ENCODE peak calls at places on chromosomes 12 and 14, in ten cellular contexts. T is AG04450; N is AG10803; A is neural progenitor cell; X is A549; W is GM12865; K is BJ; F is osteoblast; R is CD8-positive, alpha-beta T cell; B is cardiac fibroblast. E is an unnamed sample.

GRCh38 chr12:20486233-20486632 is 117.9 kb downstream of the PDE3A start:
- DNase-seq in N (peak), W (no peak), T (no peak), A (peak), R (no peak), K (no peak), B (no peak), F (no peak), X (no peak), E (no peak)

GRCh38 chr12:47316609-47317049 is 236.9 kb upstream of the AMIGO2 start:
- DNase-seq in K (no peak), X (no peak), R (no peak), B (peak), N (peak), A (no peak), T (no peak), F (no peak), W (no peak), E (no peak)

GRCh38 chr14:104746951-104747481 is 5.9 kb upstream of the SIVA1 start:
- DNase-seq in T (no peak), R (no peak), N (peak), W (no peak), A (no peak), B (no peak), K (peak), F (peak), X (no peak), E (no peak)

GRCh38 chr12:108112815-108113556 is 16.1 kb upstream of the WSCD2 start:
- DNase-seq in T (no peak), X (no peak), W (no peak), A (peak), N (no peak), B (no peak), F (no peak), K (no peak), R (no peak), E (no peak)

GRCh38 chr14:100775351-100775830 is 48.7 kb downstream of the DLK1 start:
- DNase-seq in A (no peak), K (no peak), W (no peak), T (no peak), R (no peak), X (no peak), B (no peak), F (no peak), N (no peak), E (no peak)

GRCh38 chr12:59432057-59432456 is 163.8 kb upstream of the SLC16A7 start:
- DNase-seq in X (no peak), K (no peak), A (no peak), N (no peak), R (no peak), B (no peak), T (no peak), W (no peak), F (no peak), E (no peak)

GRCh38 chr12:95633049-95633545 is 81.8 kb upstream of the USP44 start:
- DNase-seq in K (peak), X (peak), N (peak), F (peak), B (peak), A (no peak), W (no peak), R (no peak), T (no peak), E (no peak)

GRCh38 chr12:132658149-132658905 is 28.8 kb downstream of the POLE start:
- DNase-seq in T (no peak), N (no peak), W (no peak), F (no peak), X (no peak), B (no peak), R (no peak), K (no peak), A (no peak), E (no peak)

GRCh38 chr14:72906316-72906715 is 12.4 kb upstream of the DPF3 start:
- DNase-seq in T (peak), F (no peak), A (no peak), R (no peak), B (peak), W (no peak), N (peak), X (no peak), K (peak), E (no peak)

DNA sequence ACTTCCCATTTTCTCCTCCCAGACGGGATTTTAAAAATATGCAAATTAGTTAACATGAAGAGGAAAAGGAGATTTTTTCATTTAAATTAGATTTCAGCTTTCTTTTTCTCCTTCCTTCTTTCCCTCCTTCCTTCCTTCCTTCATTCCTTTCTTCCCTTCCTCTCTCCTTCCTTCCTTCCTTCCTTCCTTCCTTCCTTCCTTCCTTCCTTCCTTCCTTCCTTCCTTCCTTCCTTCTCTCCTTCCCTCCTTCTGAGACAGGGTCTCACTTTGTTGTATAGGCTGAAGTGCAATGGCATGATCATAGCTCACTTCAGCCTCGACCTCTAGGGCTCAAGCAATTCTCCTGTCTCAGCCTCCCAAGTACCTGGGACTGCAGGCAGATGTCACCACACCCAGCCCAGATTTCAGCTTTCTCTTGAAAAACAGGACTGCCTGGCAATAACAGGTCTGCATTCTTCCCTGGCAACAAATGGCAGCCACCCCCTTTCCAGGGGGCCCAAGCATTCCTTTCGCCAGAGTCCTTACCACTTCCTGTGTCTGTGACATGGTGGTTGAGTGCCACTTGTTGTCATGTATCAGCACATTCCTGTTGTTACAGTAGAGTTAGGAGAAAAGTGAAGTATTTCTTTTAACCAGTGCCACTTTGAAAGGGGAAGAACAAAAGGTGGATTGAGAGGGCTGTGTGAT is 119.1 kb downstream of the PTPN11 start:
- DNase-seq in N (peak), A (peak), X (no peak), K (peak), W (no peak), B (peak), R (no peak), T (no peak), F (no peak), E (peak)
- H3K4me3 ChIP-seq in N (no peak), A (no peak), X (no peak), K (no peak), W (no peak), B (no peak), R (no peak), T (no peak), F (no peak), E (no peak)

GRCh38 chr12:15931590-15932053 is 20.5 kb downstream of the DERA start:
- DNase-seq in T (no peak), W (peak), F (peak), N (peak), R (no peak), K (no peak), B (no peak), X (no peak), A (no peak), E (no peak)
- TF ChIP-seq CTCF in T (no peak), W (no peak), F (peak), N (no peak), R (no peak), K (no peak), B (no peak), X (no peak), A (peak), E (no peak)

DNA sequence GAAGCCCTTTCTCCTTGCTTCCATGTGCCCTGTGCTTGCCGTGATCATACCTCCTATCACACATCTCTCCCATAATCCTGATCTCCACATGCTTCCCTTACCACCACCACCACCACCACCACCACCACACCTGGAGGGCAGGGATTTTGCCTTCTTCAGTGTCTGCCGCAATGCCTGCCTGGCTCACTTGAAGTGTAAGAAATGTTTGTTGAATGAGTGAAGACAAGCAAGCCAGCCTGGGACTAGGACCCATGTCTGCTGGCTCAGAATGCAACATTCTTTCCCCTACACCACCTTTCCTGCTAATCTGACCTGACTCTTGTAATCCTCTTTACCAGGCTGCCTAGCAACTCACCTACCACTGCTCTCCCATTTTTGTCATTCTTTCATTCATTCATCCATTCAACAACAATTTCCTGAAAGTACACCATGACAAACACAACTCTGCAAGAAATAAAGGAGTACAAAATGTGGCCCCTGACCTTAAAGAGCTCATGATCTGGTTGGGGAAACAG is 3.5 kb upstream of the NID2 start:
- DNase-seq in R (no peak), T (no peak), X (no peak), K (no peak), B (no peak), W (no peak), F (no peak), N (no peak), A (peak), E (no peak)
- H3K4me3 ChIP-seq in R (no peak), T (no peak), X (no peak), K (no peak), B (no peak), W (no peak), F (no peak), N (no peak), A (no peak), E (no peak)

GRCh38 chr14:77609902-77610301 is 6.5 kb downstream of the SPTLC2 start:
- DNase-seq in W (no peak), R (no peak), T (no peak), A (no peak), X (no peak), K (no peak), F (no peak), N (no peak), B (no peak), E (no peak)
- TF ChIP-seq CTCF in W (no peak), R (no peak), T (no peak), A (no peak), X (no peak), K (no peak), F (no peak), N (no peak), B (no peak), E (no peak)

GRCh38 chr12:31518680-31519227 is 72.2 kb downstream of the DENND5B start:
- DNase-seq in R (no peak), F (peak), T (peak), A (peak), X (peak), B (peak), W (no peak), K (peak), N (peak), E (peak)
- H3K4me3 ChIP-seq in R (no peak), F (no peak), T (peak), A (peak), X (peak), B (no peak), W (no peak), K (no peak), N (no peak), E (no peak)

DNA sequence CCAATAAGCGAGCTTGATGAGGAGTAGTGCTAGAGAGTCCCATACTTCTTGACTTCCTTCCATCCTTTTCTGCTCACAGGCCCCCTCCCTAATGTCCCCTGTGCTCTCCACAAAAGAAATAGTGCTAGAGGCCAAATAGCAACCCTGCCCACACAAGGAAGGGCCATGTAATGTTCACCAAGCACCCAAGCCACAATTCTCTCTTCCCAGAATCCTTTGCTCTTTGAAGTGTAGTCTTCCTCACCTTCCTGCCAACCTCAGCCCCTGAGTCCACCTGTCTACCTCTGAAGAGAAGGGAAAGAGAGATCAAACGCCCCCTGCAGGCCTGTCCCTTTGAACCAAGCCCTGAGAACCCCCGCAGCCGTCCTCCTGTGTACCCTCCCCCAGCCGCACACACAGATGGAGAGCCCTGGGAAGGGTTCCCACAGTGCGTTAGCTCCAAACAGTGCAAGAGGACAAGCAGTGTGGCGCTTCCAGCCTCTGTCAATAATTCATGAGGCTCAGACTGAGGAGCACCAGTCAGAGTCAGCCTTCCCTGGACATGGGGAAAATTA is 1.9 kb upstream of the DHRS4 start:
- DNase-seq in W (no peak), B (no peak), R (no peak), A (peak), F (no peak), T (no peak), K (no peak), X (no peak), N (no peak), E (no peak)
- TF ChIP-seq CTCF in W (no peak), B (no peak), R (no peak), A (peak), F (no peak), T (no peak), K (no peak), X (no peak), N (peak), E (peak)

GRCh38 chr12:103930787-103931536 is 752 bp downstream of the HSP90B1 start:
- DNase-seq in R (peak), B (peak), A (peak), T (no peak), K (no peak), W (peak), F (peak), X (no peak), N (peak), E (no peak)

GRCh38 chr12:103929051-103929908 is 930 bp upstream of the HSP90B1 start:
- DNase-seq in N (peak), F (peak), K (no peak), X (peak), A (peak), T (peak), R (peak), W (peak), B (peak), E (peak)

GRCh38 chr12:103929909-103930786 is at the start of gene HSP90B1:
- DNase-seq in X (peak), K (peak), B (peak), W (peak), F (peak), T (peak), R (peak), A (peak), N (peak), E (peak)

GRCh38 chr12:103936679-103937078 is 6.5 kb downstream of the HSP90B1 start:
- DNase-seq in B (no peak), T (no peak), F (no peak), X (no peak), R (no peak), W (no peak), K (no peak), A (no peak), N (no peak), E (no peak)

DNA sequence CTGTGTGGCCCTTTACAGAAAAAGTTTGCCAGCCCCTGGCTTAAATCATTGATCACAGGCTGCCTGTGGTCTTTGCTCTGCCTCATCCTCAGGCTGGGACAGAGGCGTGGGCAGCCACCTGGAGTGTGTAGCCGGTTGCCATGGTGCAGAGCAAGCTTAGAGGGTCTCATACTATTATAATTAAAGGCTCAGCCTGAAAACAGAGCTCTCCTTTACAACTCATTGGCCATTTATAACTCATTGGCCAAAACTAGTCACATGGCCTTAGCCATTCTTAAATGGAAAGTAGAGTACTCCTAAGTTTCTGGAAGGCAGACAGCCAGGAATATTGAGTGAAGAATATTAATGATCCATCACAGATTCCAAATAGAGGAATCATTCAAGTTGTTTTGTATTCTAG is 3.0 kb downstream of the HSP90B1 start:
- DNase-seq in F (peak), A (peak), R (no peak), B (no peak), N (no peak), K (no peak), T (no peak), W (no peak), X (no peak), E (no peak)
- H3K4me3 ChIP-seq in F (peak), A (no peak), R (no peak), B (no peak), N (no peak), K (no peak), T (peak), W (peak), X (no peak), E (peak)

GRCh38 chr14:98244162-98244948 is 1027.6 kb downstream of the BCL11B start:
- DNase-seq in W (no peak), B (no peak), F (no peak), K (no peak), R (no peak), A (no peak), N (no peak), T (no peak), X (no peak), E (no peak)
- TF ChIP-seq CTCF in W (no peak), B (no peak), F (no peak), K (no peak), R (no peak), A (no peak), N (no peak), T (no peak), X (no peak), E (no peak)

DNA sequence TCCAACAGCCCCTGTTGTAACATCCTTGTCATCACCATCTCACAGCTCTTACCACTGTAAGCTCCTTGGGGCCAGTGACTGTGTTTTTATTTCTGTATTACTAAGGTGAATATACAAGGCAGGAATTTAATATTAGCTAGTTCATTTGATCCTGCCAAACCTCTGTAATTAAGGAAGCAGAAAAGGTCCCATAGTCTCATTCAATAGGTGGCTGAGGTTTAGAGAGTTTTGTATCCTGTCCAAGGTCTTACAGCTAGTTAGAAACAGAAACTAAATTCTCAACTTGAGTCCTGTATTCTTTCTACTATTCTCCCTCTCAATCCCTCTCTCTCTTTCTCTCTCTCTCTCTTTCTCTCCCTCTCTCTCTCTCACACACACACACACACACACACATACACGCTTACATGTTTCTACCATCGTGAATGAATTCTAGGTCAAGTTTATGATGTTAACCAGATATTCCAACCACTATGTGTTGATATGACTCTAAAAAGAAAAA is 543 bp upstream of the GLIPR1 start:
- DNase-seq in N (peak), F (no peak), B (peak), W (peak), T (no peak), K (peak), X (no peak), A (no peak), R (no peak), E (no peak)
- H3K4me3 ChIP-seq in N (peak), F (peak), B (peak), W (peak), T (peak), K (peak), X (peak), A (no peak), R (peak), E (peak)

GRCh38 chr14:53954551-53955233 is 1.9 kb downstream of the BMP4 start:
- DNase-seq in K (no peak), T (no peak), N (peak), X (no peak), A (peak), B (peak), R (no peak), W (no peak), F (peak), E (no peak)
- TF ChIP-seq CTCF in K (peak), T (no peak), N (no peak), X (peak), A (no peak), B (no peak), R (no peak), W (no peak), F (no peak), E (no peak)

E was measured in HFF-Myc.